ENCODE peak calls at places on chromosomes 3 and 15, in ten cellular contexts. T is stimulated activated CD4-positive, alpha-beta T cell treated with anti-CD3 and anti-CD28 coated beads, Interleukin-12 subunit alpha, Interleukin-12 subunit beta, amount 100 ng/mL, for 4 hours; N is thoracic aorta; H is GM12865; A is SJSA1; O is SK-N-DZ; E is NCI-H774; I is renal cortical epithelial cell; Q is RPMI7951; Z is fibroblast of mammary gland. M is an unnamed sample.

GRCh38 chr3:112846764-112847163 is at the start of gene CD200R1L:
- DNase-seq in N (no peak), Z (no peak), H (no peak), E (no peak), A (no peak), Q (no peak), O (no peak), I (no peak), T (no peak), M (no peak)

GRCh38 chr3:52218953-52219650 is 6.3 kb downstream of the TLR9 start:
- DNase-seq in H (no peak), A (no peak), O (peak), E (no peak), I (no peak), N (no peak), Z (no peak), T (no peak), Q (no peak), M (peak)

GRCh38 chr3:64867204-64867603 is 179.4 kb upstream of the ADAMTS9 start:
- DNase-seq in H (no peak), I (no peak), Z (no peak), T (no peak), E (no peak), O (no peak), Q (no peak), N (no peak), A (no peak), M (no peak)

GRCh38 chr3:42739401-42740158 is 33.5 kb downstream of the CCDC13 start:
- DNase-seq in T (no peak), E (no peak), Q (no peak), A (no peak), I (no peak), H (no peak), Z (no peak), O (no peak), N (peak), M (no peak)

GRCh38 chr3:172560026-172560425 is 36.8 kb upstream of the TNFSF10 start:
- DNase-seq in T (no peak), Q (no peak), I (peak), Z (no peak), E (no peak), N (no peak), H (no peak), A (no peak), O (no peak), M (peak)

GRCh38 chr3:194827486-194827885 is 141.8 kb downstream of the FAM43A start:
- DNase-seq in N (no peak), A (no peak), Q (no peak), O (no peak), Z (no peak), E (no peak), I (no peak), T (no peak), H (no peak), M (no peak)

GRCh38 chr15:25796395-25796794 is 66.7 kb downstream of the ATP10A start:
- DNase-seq in E (no peak), Q (no peak), H (no peak), A (no peak), I (no peak), O (no peak), N (no peak), Z (no peak), T (no peak), M (no peak)

GRCh38 chr3:125140011-125140813 is 72.3 kb downstream of the SLC12A8 start:
- DNase-seq in E (no peak), Q (peak), A (peak), Z (no peak), N (no peak), I (no peak), T (no peak), H (no peak), O (no peak), M (peak)

GRCh38 chr3:127773752-127774395 is 48.4 kb downstream of the MGLL start:
- DNase-seq in Z (no peak), E (no peak), T (no peak), O (no peak), I (no peak), Q (no peak), A (no peak), N (no peak), H (no peak), M (no peak)

GRCh38 chr3:33717616-33717865 is 513 bp downstream of the CLASP2 start:
- DNase-seq in Z (peak), A (no peak), I (peak), O (no peak), E (no peak), H (no peak), N (no peak), Q (peak), T (peak), M (peak)

GRCh38 chr15:74384566-74385441 is 17.4 kb upstream of the CYP11A1 start:
- DNase-seq in H (peak), A (no peak), O (no peak), N (no peak), Z (peak), Q (no peak), E (no peak), I (peak), T (no peak), M (no peak)

GRCh38 chr3:112230033-112230432 is 64.0 kb downstream of the SLC9C1 start:
- DNase-seq in N (no peak), T (no peak), A (no peak), Z (peak), I (no peak), H (no peak), O (no peak), Q (no peak), E (no peak), M (no peak)

GRCh38 chr3:13229291-13229949 is 156.2 kb upstream of the IQSEC1 start:
- DNase-seq in E (no peak), I (peak), N (no peak), Z (peak), O (peak), H (peak), T (no peak), Q (peak), A (no peak), M (peak)

M was measured in fibroblast of pulmonary artery.